ENCODE peak calls at places on chromosomes 5 and 9, in five cellular contexts. F, Y, R, W and L are unnamed samples.

GRCh38 chr9:131096490-131097258 is at the start of gene AIF1L:
- DNase-seq in Y (no peak), R (peak; percentile 46), F (no peak), W (no peak), L (peak; percentile 71)

GRCh38 chr5:33761139-33761538 is 130.7 kb downstream of the ADAMTS12 start:
- DNase-seq in F (no peak), R (no peak), Y (no peak), W (no peak), L (no peak)

GRCh38 chr9:9719373-9720112 is 893.3 kb downstream of the PTPRD start:
- DNase-seq in F (no peak), R (no peak), W (no peak), Y (peak; percentile 2), L (no peak)

GRCh38 chr5:115580941-115581340 is 21.3 kb downstream of the TICAM2 start:
- DNase-seq in F (no peak), R (no peak), W (no peak), Y (no peak), L (no peak)

GRCh38 chr5:136901-137300 is 44.9 kb downstream of the PLEKHG4B start:
- DNase-seq in F (no peak), W (no peak), R (no peak), Y (no peak), L (no peak)

GRCh38 chr9:137269231-137269772 is 8.2 kb upstream of the TOR4A start:
- DNase-seq in Y (peak; percentile 70), F (no peak), R (peak; percentile 82), W (no peak), L (no peak)

GRCh38 chr5:131281133-131281867 is 17.4 kb downstream of the CDC42SE2 start:
- DNase-seq in W (no peak), R (no peak), Y (peak; percentile 82), F (no peak), L (no peak)

GRCh38 chr9:77162366-77162765 is 15.0 kb upstream of the VPS13A start:
- DNase-seq in R (no peak), F (no peak), Y (no peak), W (no peak), L (no peak)

GRCh38 chr9:21828853-21829405 is 26.5 kb downstream of the MTAP start:
- DNase-seq in F (no peak), R (no peak), Y (no peak), W (no peak), L (no peak)

GRCh38 chr9:105672711-105673234 is 10.5 kb downstream of the TAL2 start:
- DNase-seq in W (no peak), F (no peak), Y (peak; percentile 12), R (no peak), L (no peak)

GRCh38 chr5:28117273-28118065 is 1079.1 kb upstream of the CDH9 start:
- DNase-seq in W (no peak), R (no peak), F (no peak), Y (no peak), L (no peak)

GRCh38 chr5:173798127-173798810 is 89.9 kb upstream of the CPEB4 start:
- DNase-seq in F (no peak), R (no peak), W (no peak), Y (no peak), L (no peak)

GRCh38 chr5:43042176-43042625 is 2.1 kb upstream of the ANXA2R start:
- DNase-seq in R (peak; percentile 74), Y (peak; percentile 93), W (peak; percentile 42), F (peak; percentile 89), L (no peak)

GRCh38 chr5:159899067-159900049 is 16.9 kb upstream of the ADRA1B start:
- DNase-seq in F (no peak), R (no peak), Y (no peak), W (no peak), L (no peak)

GRCh38 chr9:98607787-98608186 is 100.9 kb downstream of the GABBR2 start:
- DNase-seq in W (no peak), F (no peak), R (no peak), Y (no peak), L (no peak)

GRCh38 chr9:113464286-113464660 is 746 bp downstream of the RGS3 start:
- DNase-seq in Y (no peak), F (no peak), W (no peak), R (no peak), L (no peak)

GRCh38 chr9:107983191-107983603 is 493.6 kb upstream of the KLF4 start:
- DNase-seq in F (no peak), Y (no peak), W (no peak), R (no peak), L (no peak)

GRCh38 chr5:15267966-15268365 is 232.0 kb upstream of the FBXL7 start:
- DNase-seq in R (no peak), W (no peak), F (no peak), Y (no peak), L (no peak)

GRCh38 chr5:100430268-100430900 is 104.8 kb upstream of the FAM174A start:
- DNase-seq in F (peak; percentile 27), Y (peak; percentile 58), R (peak; percentile 35), W (peak; percentile 14), L (no peak)
- TF ChIP-seq CTCF in F (peak; percentile 84), Y (peak; percentile 96), R (no peak), W (peak; percentile 85), L (peak; percentile 84)

GRCh38 chr5:142748568-142749249 is 21.5 kb upstream of the ARHGAP26 start:
- DNase-seq in Y (peak; percentile 54), F (peak; percentile 51), W (no peak), R (peak; percentile 64), L (no peak)
- TF ChIP-seq CTCF in Y (peak; percentile 55), F (peak; percentile 66), W (no peak), R (no peak), L (peak; percentile 51)

DNA sequence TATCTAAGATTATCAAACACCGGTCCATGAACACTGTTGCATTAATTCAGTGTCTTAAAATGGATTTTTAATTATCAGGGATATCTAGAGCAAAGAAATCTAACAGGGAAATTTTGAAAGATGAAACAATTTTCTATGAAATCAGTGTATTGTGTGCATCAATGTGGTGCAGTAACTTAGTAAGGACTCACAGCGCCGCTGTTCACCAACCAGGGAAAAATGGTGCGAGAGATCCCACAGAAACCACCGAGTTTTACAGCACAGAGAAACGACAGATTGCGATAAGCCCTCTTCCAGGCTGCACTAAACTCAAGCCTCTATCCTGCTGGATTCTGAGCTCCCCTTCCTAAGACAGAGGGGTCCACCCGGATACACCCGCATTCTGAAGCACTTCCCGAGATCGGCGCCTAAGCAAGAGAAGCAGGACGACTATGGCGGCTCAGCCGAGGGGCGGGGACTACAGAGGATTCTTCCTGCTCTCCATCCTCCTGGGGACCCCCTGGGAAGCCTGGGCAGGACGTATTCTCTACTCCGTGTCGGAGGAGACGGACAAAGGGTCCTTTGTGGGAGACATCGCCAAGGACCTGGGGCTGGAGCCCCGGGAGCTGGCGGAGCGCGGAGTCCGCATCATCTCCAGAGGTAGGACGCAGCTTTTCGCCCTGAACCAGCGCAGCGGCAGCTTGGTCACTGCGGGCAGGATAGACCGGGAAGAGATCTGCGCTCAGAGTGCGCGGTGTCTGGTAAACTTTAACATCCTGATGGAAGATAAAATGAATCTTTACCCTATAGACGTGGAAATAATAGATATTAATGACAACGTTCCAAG is at the start of gene PCDHGA7:
- DNase-seq in R (no peak), Y (no peak), F (no peak), W (no peak), L (no peak)
- TF ChIP-seq CTCF in R (no peak), Y (no peak), F (no peak), W (no peak), L (no peak)

DNA sequence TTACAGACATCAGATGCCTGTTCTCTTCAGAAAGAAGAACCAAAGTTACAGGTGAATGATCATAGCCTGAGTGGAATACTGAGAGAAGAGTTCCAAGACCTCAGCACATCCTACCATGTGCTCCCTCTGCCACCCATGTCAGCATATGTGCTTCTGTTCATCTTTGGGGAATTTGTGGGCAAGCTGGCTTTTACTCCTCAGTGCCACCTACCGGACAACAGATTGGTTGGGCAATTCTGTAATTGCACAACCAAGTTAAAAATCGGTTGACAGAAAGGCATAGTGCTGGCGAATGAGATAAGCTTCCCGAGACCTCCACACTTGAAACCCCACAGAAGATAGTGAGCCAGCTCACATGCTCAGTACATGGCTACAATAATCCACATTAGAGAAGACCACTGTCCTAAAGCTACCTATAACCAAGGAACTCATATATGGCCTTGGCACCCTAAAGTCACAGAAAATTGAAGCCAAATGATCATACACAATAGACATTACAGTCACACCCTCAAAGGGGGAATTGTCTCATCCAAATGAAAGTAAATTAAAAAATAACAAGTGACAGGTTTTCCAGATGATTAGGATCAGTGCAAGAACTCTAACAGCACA is 1238.0 kb upstream of the NUDT12 start:
- DNase-seq in W (no peak), R (no peak), F (no peak), Y (peak; percentile 36), L (no peak)
- TF ChIP-seq CTCF in W (no peak), R (no peak), F (no peak), Y (peak; percentile 44), L (no peak)

GRCh38 chr5:26700759-26701384 is 337.5 kb downstream of the CDH9 start:
- DNase-seq in R (no peak), W (no peak), Y (peak; percentile 1), F (no peak), L (peak; percentile 33)
- TF ChIP-seq CTCF in R (no peak), W (no peak), Y (peak; percentile 23), F (no peak), L (peak; percentile 60)